ENCODE peak calls at places on chromosomes 16 and 17, in nine cellular contexts. L is cardiac fibroblast, G is progenitor cell of endocrine pancreas, Q is AG09309, E is Peyer's patch, Z is ascending aorta, B is transverse colon, X is cardiac muscle cell, I is mammary epithelial cell. H is an unnamed sample.

GRCh38 chr16:17469011-17469741 is 1.6 kb downstream of the XYLT1 start:
- DNase-seq in L (peak; percentile 29), G (no peak), Q (peak; percentile 52), E (no peak), Z (no peak), B (peak; percentile 20), X (no peak), I (peak; percentile 39), H (no peak)

GRCh38 chr17:75077490-75078096 is 10.2 kb upstream of the SLC16A5 start:
- DNase-seq in L (peak; percentile 35), G (no peak), Q (no peak), E (peak; percentile 54), Z (peak; percentile 87), B (peak; percentile 75), X (no peak), I (no peak), H (no peak)

GRCh38 chr16:75052481-75053211 is 53.8 kb downstream of the ZNRF1 start:
- DNase-seq in L (no peak), G (no peak), Q (no peak), E (no peak), Z (no peak), B (no peak), X (no peak), I (no peak), H (no peak)

GRCh38 chr17:149897-150575 is 12.7 kb downstream of the SCGB1C2 start:
- DNase-seq in L (no peak), G (no peak), Q (no peak), E (peak; percentile 4), Z (peak; percentile 34), B (no peak), X (no peak), I (no peak), H (peak; percentile 1)

GRCh38 chr17:181213-182163 is at the start of gene DOC2B:
- DNase-seq in L (peak; percentile 26), G (peak; percentile 29), Q (no peak), E (no peak), Z (no peak), B (peak; percentile 39), X (peak; percentile 74), I (peak; percentile 6), H (peak; percentile 41)

GRCh38 chr17:76544123-76544915 is 4.5 kb downstream of the PRCD start:
- DNase-seq in L (no peak), G (no peak), Q (no peak), E (no peak), Z (no peak), B (no peak), X (peak; percentile 59), I (no peak), H (no peak)

GRCh38 chr17:63082952-63083351 is 116.9 kb downstream of the TANC2 start:
- DNase-seq in L (peak; percentile 9), G (no peak), Q (no peak), E (no peak), Z (no peak), B (no peak), X (no peak), I (peak; percentile 14), H (no peak)

GRCh38 chr16:80147021-80147680 is 393.6 kb upstream of the DYNLRB2 start:
- DNase-seq in L (no peak), G (no peak), Q (peak; percentile 23), E (no peak), Z (no peak), B (no peak), X (no peak), I (no peak), H (no peak)

GRCh38 chr17:80264793-80265075 is 4.1 kb downstream of the RNF213 start:
- DNase-seq in L (no peak), G (no peak), Q (no peak), E (no peak), Z (no peak), B (no peak), X (no peak), I (no peak), H (no peak)

GRCh38 chr17:16247589-16247984 is 30.6 kb downstream of the PIGL start:
- DNase-seq in L (no peak), G (no peak), Q (no peak), E (no peak), Z (no peak), B (peak; percentile 21), X (no peak), I (no peak), H (no peak)
- TF ChIP-seq CTCF in L (no peak), G (no peak), Q (no peak), E (no peak), Z (no peak), B (no peak), X (no peak), I (no peak), H (no peak)

GRCh38 chr16:9808210-9808609 is 374.0 kb downstream of the GRIN2A start:
- DNase-seq in L (no peak), G (no peak), Q (no peak), E (no peak), Z (no peak), B (no peak), X (no peak), I (no peak), H (no peak)
- TF ChIP-seq CTCF in L (no peak), G (no peak), Q (no peak), E (no peak), Z (no peak), B (no peak), X (no peak), I (no peak), H (no peak)

DNA sequence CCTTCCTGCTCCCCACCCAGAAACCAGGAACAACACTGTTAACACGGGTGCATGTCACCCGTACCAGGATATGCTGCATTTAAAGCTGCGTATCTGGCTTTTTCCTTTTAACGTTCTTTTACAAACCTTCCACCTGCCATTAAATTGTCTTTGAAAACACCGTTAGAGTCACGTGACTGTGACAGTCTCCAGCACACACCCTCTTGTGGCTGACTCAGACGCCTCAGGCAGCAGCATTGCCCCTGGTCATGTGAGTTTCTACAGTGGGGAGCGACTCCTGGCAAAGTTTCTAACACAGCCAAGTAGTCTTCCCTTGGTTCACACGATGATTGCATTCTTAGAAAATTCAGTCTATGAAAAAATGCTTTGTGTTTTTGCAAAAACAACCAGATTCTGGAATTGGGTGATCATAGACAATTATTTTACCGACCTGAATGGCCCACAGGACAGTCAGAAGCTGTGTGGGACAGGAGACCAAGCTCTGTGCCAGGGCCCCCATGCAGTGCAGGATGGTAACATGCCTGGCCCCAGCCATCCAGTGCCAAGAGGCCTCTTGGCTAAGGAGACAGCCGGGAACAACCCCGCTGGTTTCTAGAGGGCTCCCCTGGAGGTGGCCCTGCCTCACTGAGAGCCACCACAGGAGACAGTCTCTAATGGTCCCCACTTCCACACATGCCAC is 199.1 kb downstream of the KATNIP start:
- DNase-seq in L (peak; percentile 76), G (no peak), Q (peak; percentile 66), E (peak; percentile 19), Z (no peak), B (peak; percentile 67), X (peak; percentile 71), I (peak; percentile 71), H (peak; percentile 19)
- TF ChIP-seq CTCF in L (peak; percentile 7), G (peak; percentile 39), Q (no peak), E (peak; percentile 28), Z (no peak), B (peak; percentile 73), X (peak; percentile 34), I (no peak), H (no peak)

DNA sequence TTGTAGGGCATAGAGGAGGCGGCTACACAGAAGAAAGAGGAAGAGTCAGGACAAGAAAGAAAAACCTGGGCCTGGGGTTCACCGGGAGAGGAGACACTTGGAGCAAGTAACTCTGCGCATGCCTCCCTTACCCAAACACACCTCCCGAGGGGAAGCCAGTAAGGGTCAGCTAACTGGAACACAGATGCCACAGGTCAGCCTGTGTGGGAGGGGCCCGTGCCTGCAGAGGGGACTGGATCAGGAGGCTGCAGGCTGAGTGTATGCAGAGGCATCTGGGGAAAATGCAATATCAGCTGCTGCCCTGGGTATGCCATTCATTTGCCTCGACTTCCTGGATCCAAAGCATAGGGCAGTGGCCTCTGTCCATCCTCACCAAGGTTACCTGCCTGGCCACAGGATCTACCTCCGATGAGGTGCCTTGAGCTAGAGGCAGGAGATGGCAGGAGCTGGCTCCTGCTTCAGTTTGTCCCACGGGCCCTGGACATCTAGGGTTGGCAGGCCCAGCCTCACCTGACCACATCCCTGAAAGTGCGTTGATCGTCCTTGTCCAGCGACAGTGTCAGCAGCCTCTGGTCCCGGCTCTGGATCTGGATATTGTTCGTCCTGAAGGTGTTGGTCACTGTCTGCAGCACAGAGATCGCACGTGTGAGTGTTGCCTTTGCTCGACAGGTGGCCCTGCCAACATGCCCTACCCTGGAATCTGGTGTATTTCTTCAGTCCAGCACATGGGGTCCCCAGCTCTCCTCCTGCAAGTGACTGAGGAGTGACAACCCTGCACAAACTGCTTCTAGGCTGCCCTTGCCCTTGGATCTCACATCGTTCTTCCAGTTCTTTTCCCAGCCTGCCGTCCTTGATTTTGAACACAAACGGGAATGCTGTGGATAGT is 4.6 kb upstream of the MFSD6L start:
- DNase-seq in L (no peak), G (no peak), Q (no peak), E (no peak), Z (no peak), B (no peak), X (peak; percentile 53), I (no peak), H (no peak)
- TF ChIP-seq CTCF in L (no peak), G (peak; percentile 49), Q (no peak), E (no peak), Z (no peak), B (no peak), X (no peak), I (no peak), H (no peak)

GRCh38 chr16:12094537-12095265 is 118.2 kb downstream of the SNX29 start:
- DNase-seq in L (no peak), G (no peak), Q (no peak), E (no peak), Z (peak; percentile 56), B (no peak), X (no peak), I (no peak), H (no peak)
- TF ChIP-seq CTCF in L (no peak), G (no peak), Q (no peak), E (no peak), Z (no peak), B (no peak), X (no peak), I (no peak), H (no peak)

H was measured in endothelial cell.